ENCODE peak calls at places on chromosomes 13 and 19, in nine cellular contexts. P, G, B, U, H, T, J, L and A are unnamed samples.

GRCh38 chr13:26051231-26052135 is at the start of gene SHISA2:
- DNase-seq in H (peak), L (no peak), J (peak), U (peak), B (peak), P (peak), T (peak), G (peak), A (no peak)

GRCh38 chr13:101520672-101521071 is 68.2 kb downstream of the ITGBL1 start:
- DNase-seq in B (no peak), P (peak), J (peak), G (no peak), H (peak), L (no peak), U (peak), T (peak), A (no peak)

GRCh38 chr19:41225238-41226052 is 6.4 kb downstream of the AXL start:
- DNase-seq in J (peak), U (peak), T (peak), G (no peak), P (peak), B (peak), H (peak), L (no peak), A (peak)

GRCh38 chr13:36681894-36682624 is 8.2 kb downstream of the SERTM1 start:
- DNase-seq in B (no peak), T (no peak), G (no peak), U (no peak), J (no peak), L (no peak), H (no peak), P (no peak), A (no peak)

GRCh38 chr13:50684366-50684765 is 159.1 kb downstream of the DLEU7 start:
- DNase-seq in U (no peak), G (no peak), T (peak), B (no peak), P (no peak), L (no peak), H (peak), J (no peak), A (no peak)

GRCh38 chr13:99856021-99856420 is 115.5 kb downstream of the ZIC5 start:
- DNase-seq in B (no peak), G (no peak), H (no peak), U (no peak), T (no peak), L (no peak), J (no peak), P (no peak), A (no peak)

GRCh38 chr13:66407159-66407558 is 823.0 kb downstream of the PCDH9 start:
- DNase-seq in J (no peak), L (no peak), B (no peak), H (no peak), U (no peak), G (no peak), T (no peak), P (no peak), A (no peak)

GRCh38 chr13:76210262-76210661 is 574.1 kb downstream of the LMO7 start:
- DNase-seq in J (peak), L (no peak), G (no peak), T (peak), U (no peak), H (no peak), P (peak), B (no peak), A (no peak)

GRCh38 chr13:48853381-48854102 is 122.2 kb upstream of the FNDC3A start:
- DNase-seq in P (no peak), J (no peak), B (no peak), U (peak), L (no peak), T (peak), H (peak), G (no peak), A (no peak)

GRCh38 chr13:75761373-75761772 is 125.2 kb downstream of the LMO7 start:
- DNase-seq in J (no peak), T (no peak), G (no peak), B (no peak), L (no peak), H (peak), U (no peak), P (no peak), A (no peak)

GRCh38 chr13:30256713-30257432 is 50.5 kb downstream of the KATNAL1 start:
- DNase-seq in P (no peak), H (peak), G (no peak), J (no peak), T (peak), B (no peak), L (no peak), U (peak), A (no peak)

DNA sequence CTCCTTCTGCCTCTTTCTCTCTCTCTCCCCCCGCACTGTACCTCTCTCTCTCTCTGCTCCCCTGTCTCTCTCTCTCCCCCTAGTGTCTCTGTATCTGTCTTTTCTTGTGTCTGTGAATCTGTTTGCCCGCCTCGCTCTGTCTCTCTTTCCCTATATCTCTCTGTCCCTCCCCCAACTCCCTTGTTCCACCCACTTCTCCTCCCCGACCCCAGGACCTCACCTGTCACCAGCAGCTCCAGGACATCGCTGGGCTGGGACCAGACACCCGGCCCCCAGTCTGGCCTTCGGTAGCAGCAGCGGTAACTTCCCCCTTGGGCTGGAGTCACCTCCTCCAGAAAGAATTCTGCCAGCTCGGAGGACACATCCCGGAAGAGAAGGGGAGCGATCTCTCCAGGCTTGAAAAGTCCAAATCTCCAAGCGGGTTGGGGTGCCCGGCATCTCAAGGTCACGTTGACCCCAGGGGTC is 3.9 kb downstream of the OSCAR start:
- DNase-seq in T (peak), G (no peak), U (peak), L (no peak), B (peak), H (peak), P (peak), J (peak), A (peak)
- TF ChIP-seq CTCF in T (peak), G (no peak), U (peak), L (peak), B (no peak), H (peak), P (peak), J (peak), A (peak)

GRCh38 chr13:45544520-45544919 is 71.0 kb downstream of the ERICH6B start:
- DNase-seq in P (no peak), H (no peak), T (no peak), B (no peak), G (no peak), U (no peak), J (no peak), L (no peak), A (no peak)
- TF ChIP-seq CTCF in P (peak), H (no peak), T (no peak), B (no peak), G (no peak), U (no peak), J (peak), L (no peak), A (no peak)

GRCh38 chr13:45120967-45121366 is 657 bp downstream of the GTF2F2 start:
- DNase-seq in T (no peak), G (no peak), H (no peak), P (no peak), U (no peak), J (no peak), L (no peak), B (no peak), A (no peak)

GRCh38 chr13:45119469-45119989 is 781 bp upstream of the GTF2F2 start:
- DNase-seq in P (peak), L (no peak), G (no peak), T (peak), J (peak), B (no peak), U (peak), H (peak), A (no peak)

GRCh38 chr13:45119990-45120864 is at the start of gene GTF2F2:
- DNase-seq in H (peak), G (peak), J (peak), P (peak), B (peak), L (no peak), U (peak), T (peak), A (peak)

GRCh38 chr13:45122941-45123340 is 2.6 kb downstream of the GTF2F2 start:
- DNase-seq in U (no peak), B (no peak), L (no peak), P (no peak), T (no peak), G (no peak), J (no peak), H (no peak), A (no peak)

DNA sequence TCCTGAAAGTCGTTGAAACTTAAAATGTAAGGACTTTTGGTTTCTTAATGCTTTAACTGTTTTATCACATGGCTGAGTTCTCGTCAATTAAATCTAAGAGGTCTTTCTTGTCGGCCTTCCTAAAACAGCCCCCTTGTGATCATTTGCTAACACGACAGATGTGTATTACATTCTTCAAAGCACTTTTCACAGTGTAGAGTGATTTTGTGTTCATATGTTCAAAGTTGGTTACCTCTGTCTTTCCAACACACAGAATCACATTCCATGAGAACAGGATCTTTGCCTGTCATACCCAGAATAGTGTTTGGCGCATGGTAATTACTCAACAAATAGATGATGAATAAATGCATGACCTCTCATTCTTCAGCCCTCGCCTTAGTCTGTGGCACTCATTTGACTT is 1.1 kb downstream of the GTF2F2 start:
- DNase-seq in T (peak), B (no peak), G (no peak), L (no peak), U (peak), H (peak), P (peak), J (peak), A (no peak)
- TF ChIP-seq CTCF in T (peak), B (no peak), G (no peak), L (no peak), U (peak), H (peak), P (peak), J (peak), A (peak)

GRCh38 chr19:51342631-51343569 is 961 bp upstream of the VSIG10L start:
- DNase-seq in P (no peak), J (no peak), G (no peak), U (no peak), B (no peak), L (no peak), H (no peak), T (no peak), A (no peak)

GRCh38 chr19:51345076-51345620 is 3.2 kb upstream of the VSIG10L start:
- DNase-seq in J (no peak), H (no peak), P (no peak), L (no peak), B (no peak), U (no peak), T (no peak), G (peak), A (no peak)

GRCh38 chr19:51341976-51342580 is at the start of gene VSIG10L:
- DNase-seq in U (no peak), H (no peak), L (no peak), T (no peak), P (no peak), G (no peak), B (no peak), J (no peak), A (no peak)

GRCh38 chr19:51347209-51347928 is 5.4 kb upstream of the VSIG10L start:
- DNase-seq in T (no peak), P (no peak), B (no peak), J (no peak), G (no peak), H (no peak), U (no peak), L (no peak), A (no peak)

GRCh38 chr19:51346742-51347141 is 4.8 kb upstream of the VSIG10L start:
- DNase-seq in L (no peak), B (no peak), J (no peak), H (no peak), U (no peak), P (no peak), G (peak), T (no peak), A (no peak)
- TF ChIP-seq CTCF in L (no peak), B (no peak), J (no peak), H (no peak), U (no peak), P (no peak), G (no peak), T (no peak), A (no peak)

GRCh38 chr13:33069365-33069764 is 53.1 kb downstream of the KL start:
- DNase-seq in G (no peak), J (no peak), L (no peak), T (peak), H (no peak), U (no peak), B (no peak), P (no peak), A (no peak)
- TF ChIP-seq CTCF in G (no peak), J (peak), L (peak), T (peak), H (peak), U (peak), B (peak), P (peak), A (no peak)

GRCh38 chr19:48390188-48391099 is 907 bp downstream of the KDELR1 start:
- DNase-seq in J (no peak), B (peak), U (peak), T (peak), H (peak), P (peak), G (peak), L (no peak), A (no peak)
- TF ChIP-seq CTCF in J (peak), B (peak), U (peak), T (peak), H (peak), P (peak), G (peak), L (peak), A (peak)

GRCh38 chr13:77698211-77699058 is 948 bp downstream of the SLAIN1 start:
- DNase-seq in P (no peak), G (peak), U (peak), L (no peak), J (no peak), B (peak), H (no peak), T (peak), A (no peak)
- TF ChIP-seq CTCF in P (no peak), G (no peak), U (no peak), L (no peak), J (no peak), B (no peak), H (no peak), T (no peak), A (no peak)

DNA sequence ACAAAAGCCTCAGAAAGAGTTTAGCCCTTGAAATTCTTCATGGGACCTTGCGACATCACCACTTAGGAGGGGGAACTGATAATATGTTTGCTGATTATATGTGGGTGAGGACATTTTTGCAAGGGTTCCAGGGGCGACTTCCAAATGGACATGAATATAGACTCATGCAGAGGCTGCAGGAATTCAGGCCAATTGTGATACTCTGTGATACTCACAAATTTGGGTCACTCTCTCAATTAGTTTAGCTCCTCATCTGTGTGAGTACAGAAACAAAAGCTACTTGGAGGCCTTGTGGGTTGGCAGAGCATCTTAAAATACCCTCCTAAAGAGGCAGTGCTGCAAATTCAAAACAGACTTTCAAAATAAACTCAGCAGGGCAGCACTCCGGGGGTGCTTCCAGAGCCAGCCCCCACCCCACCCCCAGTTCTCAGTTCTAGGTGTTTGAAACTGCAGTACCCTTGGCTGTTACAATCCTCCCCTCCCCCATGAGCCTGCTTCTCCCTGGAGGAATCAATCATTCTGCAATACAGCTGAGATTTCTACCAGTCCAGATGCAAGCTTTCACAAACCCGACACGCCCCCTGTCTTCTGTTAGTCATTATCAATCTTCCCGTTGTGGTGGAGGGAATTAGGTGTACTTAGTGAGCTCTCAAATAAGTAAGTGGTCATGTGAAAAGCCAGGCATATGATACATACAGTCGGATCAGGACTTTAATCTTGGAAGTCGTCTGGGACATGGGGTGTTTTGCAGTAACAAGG is 96.9 kb upstream of the MBNL2 start:
- DNase-seq in T (peak), L (no peak), P (peak), U (peak), H (peak), J (peak), G (no peak), B (peak), A (peak)
- TF ChIP-seq CTCF in T (no peak), L (no peak), P (peak), U (no peak), H (peak), J (no peak), G (no peak), B (no peak), A (no peak)

DNA sequence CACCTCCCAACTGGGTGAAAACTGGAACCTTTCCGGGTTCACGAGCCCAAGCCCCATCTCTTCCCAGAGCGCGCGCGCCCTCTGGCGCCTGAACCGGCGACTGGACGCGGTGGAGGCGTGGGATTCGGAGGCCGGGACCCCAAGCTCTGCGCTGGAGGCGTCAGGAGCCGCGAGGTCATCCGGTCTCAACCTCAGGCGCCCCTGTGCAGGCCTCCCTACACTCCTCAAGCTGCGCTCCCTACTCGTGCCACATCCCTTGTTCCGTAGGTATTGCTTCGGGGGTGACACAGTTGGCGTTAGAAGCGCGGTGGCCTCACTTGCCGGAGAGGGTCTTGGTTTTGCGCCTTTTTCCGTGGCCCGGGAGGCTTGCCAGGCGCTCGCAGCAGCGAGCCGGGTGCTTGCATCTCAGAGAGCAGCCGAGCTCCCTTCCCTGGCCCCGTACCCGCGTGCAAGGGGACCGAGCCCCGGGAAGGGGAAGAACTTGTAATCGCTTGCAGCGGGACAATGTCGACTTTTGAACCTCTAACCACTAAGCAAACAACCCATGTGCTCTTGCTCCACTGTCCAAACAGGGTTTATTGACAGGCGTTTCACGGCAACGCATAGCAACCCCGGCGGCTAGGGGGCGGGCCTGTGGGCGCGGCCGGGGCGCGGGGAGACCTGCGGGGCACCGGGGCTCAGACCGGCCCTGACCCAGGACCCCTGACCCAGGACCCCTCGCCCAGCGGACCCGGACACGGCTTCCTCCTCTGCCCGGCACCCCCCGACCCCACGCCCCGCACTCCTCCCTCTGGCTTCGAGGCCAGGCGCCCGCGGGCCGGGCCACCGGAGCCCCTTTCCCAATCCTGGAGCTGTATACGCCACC is 8.5 kb downstream of the CDX2 start:
- DNase-seq in U (peak), H (peak), P (peak), J (peak), L (no peak), T (peak), G (peak), B (peak), A (no peak)
- TF ChIP-seq CTCF in U (peak), H (peak), P (peak), J (peak), L (peak), T (peak), G (no peak), B (peak), A (peak)

GRCh38 chr13:79340490-79340889 is 65.6 kb downstream of the RBM26 start:
- DNase-seq in P (no peak), L (no peak), T (no peak), J (no peak), G (no peak), U (no peak), B (no peak), H (no peak), A (no peak)
- TF ChIP-seq CTCF in P (no peak), L (no peak), T (no peak), J (no peak), G (no peak), U (no peak), B (no peak), H (no peak), A (no peak)